ENCODE peak calls at places on chromosomes 4 and X, in seven cellular contexts. R is M059J, O is sigmoid colon, E is GM23248, I is SK-N-DZ, M is choroid plexus epithelial cell, T is ELR. K is an unnamed sample.

GRCh38 chr4:184170996-184171395 is 46.7 kb downstream of the ENPP6 start:
- DNase-seq in R (peak), O (no peak), E (peak), I (peak), M (peak), T (peak), K (no peak)

GRCh38 chr4:186920486-186920885 is 196.8 kb upstream of the FAT1 start:
- DNase-seq in R (no peak), O (no peak), E (peak), I (no peak), M (peak), T (no peak), K (no peak)

GRCh38 chr4:86924805-86925204 is 10.0 kb upstream of the AFF1 start:
- DNase-seq in R (peak), O (no peak), E (peak), I (no peak), M (peak), T (peak), K (no peak)

GRCh38 chr4:184148871-184149637 is 68.6 kb downstream of the ENPP6 start:
- DNase-seq in R (no peak), O (no peak), E (peak), I (no peak), M (no peak), T (no peak), K (no peak)

GRCh38 chr4:140038031-140038533 is 115.9 kb downstream of the MAML3 start:
- DNase-seq in R (peak), O (no peak), E (peak), I (no peak), M (peak), T (peak), K (no peak)

GRCh38 chr4:81454498-81454897 is 17.2 kb downstream of the RASGEF1B start:
- DNase-seq in R (peak), O (no peak), E (peak), I (no peak), M (no peak), T (peak), K (no peak)

GRCh38 chrX:151912221-151912620 is 468 bp upstream of the MAGEA4 start:
- DNase-seq in R (no peak), O (peak), E (no peak), I (no peak), M (no peak), T (no peak), K (no peak)

GRCh38 chr4:158176108-158176507 is 3.3 kb upstream of the GASK1B start:
- DNase-seq in R (peak), O (no peak), E (peak), I (no peak), M (no peak), T (peak), K (no peak)

GRCh38 chr4:29983890-29984289 is 736.3 kb upstream of the PCDH7 start:
- DNase-seq in R (peak), O (no peak), E (no peak), I (no peak), M (no peak), T (peak), K (no peak)

GRCh38 chr4:70849277-70849676 is 9.6 kb upstream of the GRSF1 start:
- DNase-seq in R (no peak), O (no peak), E (no peak), I (no peak), M (no peak), T (no peak), K (no peak)

GRCh38 chr4:835148-836002 is 9.4 kb upstream of the CPLX1 start:
- DNase-seq in R (no peak), O (no peak), E (no peak), I (no peak), M (no peak), T (no peak), K (no peak)

GRCh38 chr4:102761478-102761790 is 666 bp upstream of the MANBA start:
- DNase-seq in R (peak), O (no peak), E (peak), I (no peak), M (peak), T (peak), K (no peak)

GRCh38 chrX:15497865-15498264 is 2.7 kb upstream of the BMX start:
- DNase-seq in R (peak), O (no peak), E (peak), I (peak), M (peak), T (peak), K (peak)

GRCh38 chrX:1109580-1110119 is 102.8 kb downstream of the CRLF2 start:
- DNase-seq in R (no peak), O (no peak), E (no peak), I (no peak), M (no peak), T (no peak), K (no peak)

GRCh38 chrX:11786862-11787261 is 28.8 kb downstream of the MSL3 start:
- DNase-seq in R (no peak), O (no peak), E (no peak), I (no peak), M (peak), T (no peak), K (no peak)

GRCh38 chr4:4541661-4542570 is at the start of gene STX18:
- DNase-seq in R (peak), O (peak), E (peak), I (peak), M (peak), T (peak), K (peak)

GRCh38 chr4:171101845-171102244 is 711.4 kb upstream of the GALNTL6 start:
- DNase-seq in R (no peak), O (no peak), E (no peak), I (no peak), M (no peak), T (no peak), K (no peak)

GRCh38 chr4:39626261-39626660 is 12.4 kb downstream of the SMIM14 start:
- DNase-seq in R (no peak), O (no peak), E (no peak), I (no peak), M (no peak), T (no peak), K (no peak)

GRCh38 chr4:81061340-81061730 is 30.8 kb downstream of the BMP3 start:
- DNase-seq in R (no peak), O (no peak), E (no peak), I (no peak), M (no peak), T (no peak), K (no peak)

GRCh38 chrX:51484616-51485015 is 11.8 kb downstream of the NUDT11 start:
- DNase-seq in R (no peak), O (no peak), E (no peak), I (no peak), M (no peak), T (no peak), K (no peak)

GRCh38 chr4:22454955-22455354 is 60.9 kb downstream of the ADGRA3 start:
- DNase-seq in R (no peak), O (no peak), E (no peak), I (no peak), M (peak), T (no peak), K (no peak)

GRCh38 chr4:118712872-118713271 is 27.7 kb downstream of the METTL14 start:
- DNase-seq in R (peak), O (no peak), E (peak), I (no peak), M (peak), T (peak), K (no peak)

GRCh38 chr4:80197132-80197573 is at the start of gene PRDM8:
- DNase-seq in R (peak), O (peak), E (peak), I (peak), M (no peak), T (peak), K (no peak)

GRCh38 chrX:148960060-148960459 is 459.6 kb downstream of the AFF2 start:
- DNase-seq in R (peak), O (no peak), E (no peak), I (no peak), M (peak), T (no peak), K (no peak)

GRCh38 chrX:66634272-66634671 is 4.6 kb downstream of the EDA2R start:
- DNase-seq in R (no peak), O (no peak), E (peak), I (no peak), M (peak), T (no peak), K (no peak)

GRCh38 chrX:17584248-17584681 is 153.0 kb upstream of the SCML1 start:
- DNase-seq in R (peak), O (no peak), E (peak), I (no peak), M (no peak), T (peak), K (no peak)

GRCh38 chr4:111535792-111536191 is 609.5 kb upstream of the FAM241A start:
- DNase-seq in R (no peak), O (no peak), E (no peak), I (no peak), M (no peak), T (no peak), K (no peak)

K was measured in effector CD8-positive, alpha-beta T cell.